ENCODE peak calls at places on chromosome 11, in five cellular contexts. C is HAP-1; X is CD4-positive, alpha-beta memory T cell; V is AG10803; U is sigmoid colon. I is an unnamed sample.

GRCh38 chr11:117663826-117664225 is 133.2 kb downstream of the DSCAML1 start:
- DNase-seq in C (no peak), X (no peak), V (no peak), U (peak), I (no peak)

GRCh38 chr11:92141725-92142124 is 82.9 kb upstream of the FAT3 start:
- DNase-seq in C (no peak), X (no peak), V (no peak), U (no peak), I (no peak)

GRCh38 chr11:94776351-94777321 is 8.5 kb downstream of the AMOTL1 start:
- DNase-seq in C (no peak), X (no peak), V (peak), U (peak), I (peak)

GRCh38 chr11:61914471-61915171 is 2.7 kb downstream of the RAB3IL1 start:
- DNase-seq in C (no peak), X (no peak), V (no peak), U (peak), I (no peak)

GRCh38 chr11:115005663-115006062 is 327.3 kb downstream of the NXPE2 start:
- DNase-seq in C (no peak), X (no peak), V (no peak), U (no peak), I (no peak)

GRCh38 chr11:44380009-44380313 is 70.0 kb upstream of the ALX4 start:
- DNase-seq in C (no peak), X (no peak), V (no peak), U (no peak), I (no peak)

GRCh38 chr11:10664005-10664404 is 29.6 kb downstream of the IRAG1 start:
- DNase-seq in C (no peak), X (no peak), V (no peak), U (no peak), I (peak)

GRCh38 chr11:113632981-113633380 is 73.1 kb downstream of the TMPRSS5 start:
- DNase-seq in C (no peak), X (no peak), V (peak), U (no peak), I (peak)

GRCh38 chr11:95111923-95112540 is 22.4 kb downstream of the ENDOD1 start:
- DNase-seq in C (no peak), X (no peak), V (no peak), U (no peak), I (no peak)

GRCh38 chr11:133987221-133987620 is 30.5 kb upstream of the IGSF9B start:
- DNase-seq in C (no peak), X (no peak), V (no peak), U (no peak), I (no peak)

GRCh38 chr11:127895776-127896175 is 691.6 kb downstream of the ETS1 start:
- DNase-seq in C (no peak), X (no peak), V (no peak), U (no peak), I (no peak)

GRCh38 chr11:120929664-120930154 is 94.2 kb upstream of the TBCEL start:
- DNase-seq in C (peak), X (no peak), V (peak), U (no peak), I (peak)

GRCh38 chr11:77056814-77057402 is 9.9 kb upstream of the CAPN5 start:
- DNase-seq in C (no peak), X (no peak), V (no peak), U (no peak), I (no peak)

GRCh38 chr11:63764712-63765631 is 3.6 kb downstream of the ZFTA start:
- DNase-seq in C (no peak), X (no peak), V (no peak), U (no peak), I (peak)

GRCh38 chr11:110909331-110909730 is 197.1 kb upstream of the ARHGAP20 start:
- DNase-seq in C (no peak), X (no peak), V (no peak), U (no peak), I (no peak)

GRCh38 chr11:62559204-62559603 is 12.6 kb upstream of the AHNAK start:
- DNase-seq in C (no peak), X (no peak), V (no peak), U (no peak), I (no peak)

GRCh38 chr11:63835156-63835540 is 3.8 kb upstream of the MARK2 start:
- DNase-seq in C (no peak), X (no peak), V (no peak), U (no peak), I (no peak)

GRCh38 chr11:125626381-125626950 is 1.5 kb downstream of the CHEK1 start:
- DNase-seq in C (no peak), X (peak), V (peak), U (no peak), I (no peak)

GRCh38 chr11:128713595-128713994 is 19.7 kb downstream of the FLI1 start:
- DNase-seq in C (no peak), X (no peak), V (no peak), U (no peak), I (no peak)

GRCh38 chr11:122293298-122294023 is 177.4 kb upstream of the BLID start:
- DNase-seq in C (no peak), X (no peak), V (peak), U (no peak), I (peak)

GRCh38 chr11:18768472-18768901 is 23.1 kb downstream of the PTPN5 start:
- DNase-seq in C (no peak), X (no peak), V (no peak), U (no peak), I (no peak)

GRCh38 chr11:114197799-114198500 is 98.2 kb upstream of the NNMT start:
- DNase-seq in C (peak), X (no peak), V (peak), U (peak), I (peak)

GRCh38 chr11:81987829-81988472 is 745.7 kb downstream of the FAM181B start:
- DNase-seq in C (no peak), X (no peak), V (peak), U (no peak), I (peak)

GRCh38 chr11:80937831-80938230 is 1497.0 kb upstream of the TENM4 start:
- DNase-seq in C (no peak), X (no peak), V (peak), U (no peak), I (peak)

GRCh38 chr11:95154514-95154913 is 64.9 kb downstream of the ENDOD1 start:
- DNase-seq in C (peak), X (peak), V (peak), U (no peak), I (peak)

GRCh38 chr11:75200051-75200450 is 40.5 kb upstream of the TPBGL start:
- DNase-seq in C (no peak), X (no peak), V (no peak), U (peak), I (no peak)

GRCh38 chr11:75841739-75842138 is 26.7 kb downstream of the UVRAG start:
- DNase-seq in C (no peak), X (no peak), V (no peak), U (no peak), I (no peak)

GRCh38 chr11:61645179-61645868 is 34.9 kb upstream of the DAGLA start:
- DNase-seq in C (no peak), X (no peak), V (no peak), U (no peak), I (no peak)

GRCh38 chr11:15930442-15931025 is 425.8 kb downstream of the SOX6 start:
- DNase-seq in C (no peak), X (no peak), V (no peak), U (no peak), I (no peak)

GRCh38 chr11:17599460-17599925 is 52.4 kb downstream of the OTOG start:
- DNase-seq in C (peak), X (no peak), V (no peak), U (peak), I (no peak)

DNA sequence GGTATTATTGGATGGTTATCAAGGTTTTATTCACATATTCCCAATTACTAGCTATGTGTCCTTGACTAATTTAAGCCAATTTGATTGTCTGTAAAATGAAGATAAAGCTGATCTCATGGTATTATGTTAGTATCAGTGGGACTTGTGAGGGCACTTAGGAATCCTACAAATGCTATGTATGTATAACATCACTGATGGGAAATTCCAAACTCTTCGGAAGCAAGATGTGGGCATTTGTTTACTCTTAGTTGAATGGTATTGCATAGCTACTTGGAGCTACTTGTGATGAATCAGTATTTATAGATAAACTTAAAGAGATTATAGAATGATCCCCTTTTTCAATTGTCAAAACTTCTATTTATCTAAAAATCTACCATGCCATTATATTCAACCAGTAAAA is 239.9 kb downstream of the CNTN5 start:
- DNase-seq in C (no peak), X (no peak), V (no peak), U (no peak), I (peak)
- H3K4me3 ChIP-seq in C (no peak), X (no peak), V (no peak), U (no peak), I (no peak)

GRCh38 chr11:73186294-73186850 is 31.7 kb upstream of the P2RY2 start:
- DNase-seq in C (no peak), X (no peak), V (no peak), U (peak), I (no peak)
- H3K4me3 ChIP-seq in C (no peak), X (no peak), V (no peak), U (no peak), I (no peak)

DNA sequence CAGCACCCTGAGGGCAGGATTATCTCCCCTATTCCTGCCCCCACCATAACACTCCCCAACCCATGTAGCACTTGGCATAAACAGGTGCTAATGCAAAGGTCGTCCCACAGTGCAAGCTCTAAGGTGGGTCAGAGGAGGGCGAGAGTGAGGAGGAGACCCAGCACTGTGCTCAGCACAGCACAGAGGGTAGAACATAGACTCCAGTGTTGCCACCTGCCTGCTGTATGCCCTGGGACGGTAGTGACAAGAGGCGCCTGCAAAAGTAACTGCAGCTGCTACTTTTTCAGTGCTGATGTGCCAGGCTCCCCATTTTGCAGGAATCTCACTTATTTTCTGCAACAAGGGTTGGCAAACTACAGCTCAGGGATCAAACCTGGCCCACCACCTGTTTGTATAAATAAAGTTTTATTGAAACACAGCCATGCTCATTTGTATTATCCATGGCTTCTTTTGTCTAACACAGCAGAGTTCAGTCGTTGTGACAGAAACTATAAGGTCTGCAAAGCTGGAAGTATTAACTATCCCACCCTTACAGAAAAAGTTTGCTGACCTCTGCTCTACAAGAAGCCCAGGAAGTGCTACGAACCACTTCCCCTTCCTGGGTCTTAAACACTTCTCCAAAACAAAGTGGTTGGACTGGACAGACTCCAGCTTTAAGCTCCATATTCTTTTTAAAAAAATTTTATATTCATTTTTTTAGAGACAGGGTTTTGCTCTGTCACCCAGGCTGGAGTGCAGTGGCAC is 16.9 kb upstream of the CDC42BPG start:
- DNase-seq in C (no peak), X (peak), V (no peak), U (no peak), I (no peak)
- H3K4me3 ChIP-seq in C (no peak), X (peak), V (no peak), U (no peak), I (no peak)

GRCh38 chr11:5363712-5364111 is 12.4 kb downstream of the OR51B6 start:
- DNase-seq in C (no peak), X (no peak), V (no peak), U (no peak), I (no peak)
- H3K4me3 ChIP-seq in C (no peak), X (no peak), V (no peak), U (no peak), I (no peak)

DNA sequence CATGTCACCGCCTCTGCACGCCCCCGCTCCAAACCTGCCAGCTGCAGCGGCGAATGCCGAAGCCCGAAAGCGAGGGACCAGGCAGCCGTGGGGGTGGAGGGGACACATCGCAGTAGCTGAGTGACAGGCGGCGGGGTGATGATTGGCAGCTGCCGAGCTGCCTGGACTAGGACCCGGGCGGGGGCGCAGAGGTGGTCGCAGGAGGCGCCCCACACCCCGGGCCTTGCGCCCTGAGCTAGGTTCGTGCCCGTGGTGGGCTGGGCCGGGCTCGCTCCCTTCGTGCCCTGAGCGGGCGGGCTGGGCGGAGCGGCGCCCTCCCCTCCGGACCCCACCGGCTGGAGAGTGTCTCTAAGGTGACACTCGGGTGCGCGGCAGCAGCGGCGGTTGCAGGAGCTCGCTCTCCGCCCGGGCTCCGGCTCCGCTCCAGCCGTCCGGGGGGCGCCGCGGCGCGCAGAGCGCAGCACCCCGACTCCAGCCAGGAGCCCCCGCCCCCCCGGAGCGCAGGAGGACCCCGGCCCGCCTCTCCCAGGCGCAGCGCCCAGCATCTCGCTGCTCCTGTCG is 14.6 kb upstream of the DGKZ start:
- DNase-seq in C (no peak), X (peak), V (no peak), U (no peak), I (no peak)
- H3K4me3 ChIP-seq in C (no peak), X (peak), V (no peak), U (peak), I (peak)

GRCh38 chr11:59176330-59176729 is 4.4 kb downstream of the DTX4 start:
- DNase-seq in C (no peak), X (no peak), V (no peak), U (no peak), I (no peak)

GRCh38 chr11:59173964-59174663 is 2.2 kb downstream of the DTX4 start:
- DNase-seq in C (peak), X (no peak), V (peak), U (peak), I (peak)

GRCh38 chr11:59173080-59173963 is 1.4 kb downstream of the DTX4 start:
- DNase-seq in C (peak), X (no peak), V (peak), U (no peak), I (peak)

GRCh38 chr11:59175104-59175503 is 3.2 kb downstream of the DTX4 start:
- DNase-seq in C (peak), X (no peak), V (no peak), U (no peak), I (no peak)

DNA sequence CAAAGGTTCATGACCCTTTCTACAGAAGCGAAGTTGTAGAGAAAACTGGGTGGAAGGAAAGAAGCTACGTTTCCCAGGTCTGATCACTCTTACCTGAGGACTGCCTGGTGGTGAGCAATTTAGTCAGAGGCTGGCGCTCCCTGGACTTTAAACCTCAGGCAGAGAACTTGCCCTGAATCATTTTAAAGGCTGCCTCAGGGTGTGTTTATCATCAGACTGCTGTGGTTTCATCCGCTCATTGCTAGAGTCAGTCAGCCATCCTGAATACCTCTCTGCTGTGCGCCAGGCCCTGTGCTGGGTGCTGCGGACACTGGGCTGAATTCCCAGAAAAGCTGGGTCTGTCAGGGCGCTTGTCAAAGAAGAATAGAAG is 2.7 kb downstream of the DTX4 start:
- DNase-seq in C (peak), X (no peak), V (no peak), U (no peak), I (no peak)
- H3K4me3 ChIP-seq in C (no peak), X (no peak), V (no peak), U (no peak), I (no peak)

I was measured in cardiac fibroblast.